ENCODE peak calls at places on chromosome 21, in ten cellular contexts. One of them, this sample, is unnamed.

GRCh38 chr21:43740497-43741156 is 21.7 kb downstream of the PDXK start:
- DNase-seq in AG09309: no peak
- DNase-seq in CD8-positive, alpha-beta T cell: no peak
- DNase-seq in fibroblast of mammary gland: peak; percentile 45
- DNase-seq in prostate gland: peak; percentile 77
- DNase-seq in HFF-Myc: no peak
- DNase-seq in NB4: no peak
- DNase-seq in A549: peak; percentile 83
- DNase-seq in Peyer's patch: peak; percentile 81
- DNase-seq in left ventricle myocardium inferior: no peak
- DNase-seq in this sample: peak; percentile 45

GRCh38 chr21:26756491-26757159 is 88.6 kb downstream of the ADAMTS1 start:
- DNase-seq in left ventricle myocardium inferior: no peak
- DNase-seq in prostate gland: no peak
- DNase-seq in CD8-positive, alpha-beta T cell: no peak
- DNase-seq in fibroblast of mammary gland: peak; percentile 40
- DNase-seq in NB4: no peak
- DNase-seq in AG09309: peak; percentile 61
- DNase-seq in Peyer's patch: no peak
- DNase-seq in A549: no peak
- DNase-seq in HFF-Myc: no peak
- DNase-seq in this sample: peak; percentile 73

GRCh38 chr21:29359718-29360117 is 61.0 kb downstream of the BACH1 start:
- DNase-seq in NB4: no peak
- DNase-seq in fibroblast of mammary gland: no peak
- DNase-seq in AG09309: no peak
- DNase-seq in HFF-Myc: no peak
- DNase-seq in CD8-positive, alpha-beta T cell: no peak
- DNase-seq in Peyer's patch: no peak
- DNase-seq in A549: no peak
- DNase-seq in prostate gland: no peak
- DNase-seq in left ventricle myocardium inferior: no peak
- DNase-seq in this sample: no peak

GRCh38 chr21:26795866-26796329 is 49.3 kb downstream of the ADAMTS1 start:
- DNase-seq in A549: peak; percentile 55
- DNase-seq in left ventricle myocardium inferior: peak; percentile 37
- DNase-seq in Peyer's patch: no peak
- DNase-seq in NB4: no peak
- DNase-seq in prostate gland: peak; percentile 14
- DNase-seq in HFF-Myc: peak; percentile 89
- DNase-seq in AG09309: peak; percentile 89
- DNase-seq in fibroblast of mammary gland: peak; percentile 99
- DNase-seq in CD8-positive, alpha-beta T cell: no peak
- DNase-seq in this sample: peak; percentile 99

GRCh38 chr21:27570306-27570868 is 603.5 kb upstream of the ADAMTS5 start:
- DNase-seq in AG09309: peak; percentile 84
- DNase-seq in fibroblast of mammary gland: peak; percentile 95
- DNase-seq in Peyer's patch: no peak
- DNase-seq in HFF-Myc: no peak
- DNase-seq in NB4: no peak
- DNase-seq in A549: no peak
- DNase-seq in CD8-positive, alpha-beta T cell: no peak
- DNase-seq in left ventricle myocardium inferior: peak; percentile 65
- DNase-seq in prostate gland: no peak
- DNase-seq in this sample: peak; percentile 96

GRCh38 chr21:17726047-17726446 is 93.1 kb downstream of the C21orf91 start:
- DNase-seq in A549: peak; percentile 20
- DNase-seq in HFF-Myc: peak; percentile 2
- DNase-seq in fibroblast of mammary gland: peak; percentile 2
- DNase-seq in AG09309: no peak
- DNase-seq in CD8-positive, alpha-beta T cell: no peak
- DNase-seq in NB4: peak; percentile 4
- DNase-seq in prostate gland: no peak
- DNase-seq in Peyer's patch: no peak
- DNase-seq in left ventricle myocardium inferior: no peak
- DNase-seq in this sample: peak; percentile 62

GRCh38 chr21:39193380-39193779 is 10.1 kb upstream of the PSMG1 start:
- DNase-seq in NB4: no peak
- DNase-seq in A549: no peak
- DNase-seq in Peyer's patch: no peak
- DNase-seq in fibroblast of mammary gland: no peak
- DNase-seq in HFF-Myc: no peak
- DNase-seq in CD8-positive, alpha-beta T cell: no peak
- DNase-seq in left ventricle myocardium inferior: no peak
- DNase-seq in AG09309: no peak
- DNase-seq in prostate gland: no peak
- DNase-seq in this sample: no peak

GRCh38 chr21:17513214-17514123 is 626 bp downstream of the CXADR start:
- DNase-seq in Peyer's patch: peak; percentile 66
- DNase-seq in AG09309: no peak
- DNase-seq in prostate gland: peak; percentile 36
- DNase-seq in A549: peak; percentile 21
- DNase-seq in HFF-Myc: no peak
- DNase-seq in NB4: no peak
- DNase-seq in fibroblast of mammary gland: peak; percentile 16
- DNase-seq in left ventricle myocardium inferior: no peak
- DNase-seq in CD8-positive, alpha-beta T cell: peak; percentile 11
- DNase-seq in this sample: peak; percentile 61

GRCh38 chr21:27648560-27648959 is 681.7 kb upstream of the ADAMTS5 start:
- DNase-seq in Peyer's patch: no peak
- DNase-seq in AG09309: peak; percentile 20
- DNase-seq in left ventricle myocardium inferior: no peak
- DNase-seq in A549: no peak
- DNase-seq in HFF-Myc: peak; percentile 40
- DNase-seq in fibroblast of mammary gland: peak; percentile 92
- DNase-seq in prostate gland: no peak
- DNase-seq in CD8-positive, alpha-beta T cell: no peak
- DNase-seq in NB4: no peak
- DNase-seq in this sample: peak; percentile 96

GRCh38 chr21:16569679-16570078 is 839.9 kb downstream of the USP25 start:
- DNase-seq in prostate gland: no peak
- DNase-seq in AG09309: no peak
- DNase-seq in Peyer's patch: no peak
- DNase-seq in fibroblast of mammary gland: no peak
- DNase-seq in left ventricle myocardium inferior: no peak
- DNase-seq in A549: no peak
- DNase-seq in NB4: no peak
- DNase-seq in CD8-positive, alpha-beta T cell: no peak
- DNase-seq in HFF-Myc: no peak
- DNase-seq in this sample: peak; percentile 48

GRCh38 chr21:27171704-27172103 is 204.8 kb upstream of the ADAMTS5 start:
- DNase-seq in HFF-Myc: no peak
- DNase-seq in fibroblast of mammary gland: peak; percentile 86
- DNase-seq in left ventricle myocardium inferior: no peak
- DNase-seq in Peyer's patch: no peak
- DNase-seq in CD8-positive, alpha-beta T cell: no peak
- DNase-seq in NB4: no peak
- DNase-seq in A549: no peak
- DNase-seq in AG09309: no peak
- DNase-seq in prostate gland: no peak
- DNase-seq in this sample: peak; percentile 80

GRCh38 chr21:25133939-25134338 is 473.3 kb downstream of the MRPL39 start:
- DNase-seq in prostate gland: no peak
- DNase-seq in fibroblast of mammary gland: no peak
- DNase-seq in AG09309: no peak
- DNase-seq in NB4: no peak
- DNase-seq in CD8-positive, alpha-beta T cell: no peak
- DNase-seq in A549: no peak
- DNase-seq in left ventricle myocardium inferior: no peak
- DNase-seq in HFF-Myc: no peak
- DNase-seq in Peyer's patch: no peak
- DNase-seq in this sample: peak; percentile 4

GRCh38 chr21:43800566-43800965 is 11.2 kb downstream of the RRP1 start:
- DNase-seq in NB4: no peak
- DNase-seq in left ventricle myocardium inferior: no peak
- DNase-seq in HFF-Myc: no peak
- DNase-seq in fibroblast of mammary gland: no peak
- DNase-seq in Peyer's patch: no peak
- DNase-seq in prostate gland: no peak
- DNase-seq in CD8-positive, alpha-beta T cell: no peak
- DNase-seq in A549: no peak
- DNase-seq in AG09309: no peak
- DNase-seq in this sample: no peak

GRCh38 chr21:32308696-32309095 is 10.0 kb downstream of the MRAP start:
- DNase-seq in prostate gland: no peak
- DNase-seq in left ventricle myocardium inferior: no peak
- DNase-seq in CD8-positive, alpha-beta T cell: no peak
- DNase-seq in Peyer's patch: no peak
- DNase-seq in AG09309: no peak
- DNase-seq in HFF-Myc: no peak
- DNase-seq in fibroblast of mammary gland: no peak
- DNase-seq in NB4: no peak
- DNase-seq in A549: no peak
- DNase-seq in this sample: no peak

GRCh38 chr21:34844924-34845238 is 176.1 kb downstream of the CLIC6 start:
- DNase-seq in HFF-Myc: no peak
- DNase-seq in AG09309: no peak
- DNase-seq in fibroblast of mammary gland: no peak
- DNase-seq in CD8-positive, alpha-beta T cell: no peak
- DNase-seq in left ventricle myocardium inferior: no peak
- DNase-seq in prostate gland: no peak
- DNase-seq in Peyer's patch: no peak
- DNase-seq in A549: no peak
- DNase-seq in NB4: no peak
- DNase-seq in this sample: no peak

GRCh38 chr21:28590722-28591121 is 402.0 kb downstream of the LTN1 start:
- DNase-seq in AG09309: no peak
- DNase-seq in fibroblast of mammary gland: no peak
- DNase-seq in NB4: no peak
- DNase-seq in HFF-Myc: no peak
- DNase-seq in left ventricle myocardium inferior: no peak
- DNase-seq in CD8-positive, alpha-beta T cell: no peak
- DNase-seq in A549: no peak
- DNase-seq in prostate gland: no peak
- DNase-seq in Peyer's patch: no peak
- DNase-seq in this sample: no peak

DNA sequence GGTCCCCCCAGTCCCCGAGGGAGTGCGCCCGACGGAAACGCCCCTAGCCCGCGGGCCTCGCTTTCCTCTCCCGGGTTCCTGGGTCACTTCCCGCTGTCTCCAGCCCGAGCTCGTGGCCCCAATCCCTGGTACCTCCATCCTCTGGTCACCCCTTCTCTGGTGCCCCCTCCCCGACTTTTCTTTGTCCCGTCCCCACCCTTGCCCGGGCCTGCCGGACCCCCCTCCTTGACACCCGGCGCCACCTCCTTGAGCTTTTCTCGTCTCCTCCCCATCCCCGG is 320 bp upstream of the RIPPLY3 start:
- DNase-seq in A549: no peak
- DNase-seq in Peyer's patch: peak; percentile 53
- DNase-seq in fibroblast of mammary gland: no peak
- DNase-seq in prostate gland: no peak
- DNase-seq in NB4: no peak
- DNase-seq in HFF-Myc: no peak
- DNase-seq in AG09309: no peak
- DNase-seq in CD8-positive, alpha-beta T cell: no peak
- DNase-seq in left ventricle myocardium inferior: no peak
- DNase-seq in this sample: no peak
- H3K4me3 ChIP-seq in A549: peak overlapping the region; percentile 53
- H3K4me3 ChIP-seq in Peyer's patch: peak overlapping the region; percentile 39
- H3K4me3 ChIP-seq in fibroblast of mammary gland: peak overlapping the region; percentile 27
- H3K4me3 ChIP-seq in prostate gland: peak overlapping the region; percentile 53
- H3K4me3 ChIP-seq in NB4: no peak overlapping the region
- H3K4me3 ChIP-seq in HFF-Myc: peak overlapping the region; percentile 39
- H3K4me3 ChIP-seq in AG09309: peak overlapping the region; percentile 47
- H3K4me3 ChIP-seq in CD8-positive, alpha-beta T cell: peak overlapping the region; percentile 58
- H3K4me3 ChIP-seq in left ventricle myocardium inferior: peak overlapping the region; percentile 65
- H3K4me3 ChIP-seq in this sample: peak overlapping the region; percentile 47

GRCh38 chr21:33386222-33386784 is 16.9 kb upstream of the IFNGR2 start:
- DNase-seq in fibroblast of mammary gland: no peak
- DNase-seq in Peyer's patch: no peak
- DNase-seq in HFF-Myc: no peak
- DNase-seq in prostate gland: no peak
- DNase-seq in AG09309: no peak
- DNase-seq in CD8-positive, alpha-beta T cell: no peak
- DNase-seq in NB4: no peak
- DNase-seq in A549: no peak
- DNase-seq in left ventricle myocardium inferior: no peak
- DNase-seq in this sample: no peak
- TF ChIP-seq CTCF in fibroblast of mammary gland: peak; percentile 22
- TF ChIP-seq CTCF in Peyer's patch: no peak
- TF ChIP-seq CTCF in HFF-Myc: peak; percentile 44
- TF ChIP-seq CTCF in prostate gland: no peak
- TF ChIP-seq CTCF in AG09309: peak; percentile 17
- TF ChIP-seq CTCF in CD8-positive, alpha-beta T cell: no peak
- TF ChIP-seq CTCF in NB4: peak; percentile 16
- TF ChIP-seq CTCF in A549: no peak
- TF ChIP-seq CTCF in left ventricle myocardium inferior: no peak
- TF ChIP-seq CTCF in this sample: peak; percentile 55

GRCh38 chr21:21740207-21740606 is 742.0 kb downstream of the NCAM2 start:
- DNase-seq in left ventricle myocardium inferior: no peak
- DNase-seq in A549: no peak
- DNase-seq in CD8-positive, alpha-beta T cell: no peak
- DNase-seq in Peyer's patch: no peak
- DNase-seq in prostate gland: no peak
- DNase-seq in NB4: no peak
- DNase-seq in fibroblast of mammary gland: no peak
- DNase-seq in HFF-Myc: no peak
- DNase-seq in AG09309: no peak
- DNase-seq in this sample: no peak
- H3K4me3 ChIP-seq in left ventricle myocardium inferior: no peak overlapping the region
- H3K4me3 ChIP-seq in A549: no peak overlapping the region
- H3K4me3 ChIP-seq in CD8-positive, alpha-beta T cell: no peak overlapping the region
- H3K4me3 ChIP-seq in Peyer's patch: no peak overlapping the region
- H3K4me3 ChIP-seq in prostate gland: no peak overlapping the region
- H3K4me3 ChIP-seq in NB4: no peak overlapping the region
- H3K4me3 ChIP-seq in fibroblast of mammary gland: no peak overlapping the region
- H3K4me3 ChIP-seq in HFF-Myc: no peak overlapping the region
- H3K4me3 ChIP-seq in AG09309: no peak overlapping the region
- H3K4me3 ChIP-seq in this sample: no peak overlapping the region

GRCh38 chr21:41960386-41960785 is 6.6 kb upstream of the C2CD2 start:
- DNase-seq in AG09309: no peak
- DNase-seq in CD8-positive, alpha-beta T cell: no peak
- DNase-seq in HFF-Myc: no peak
- DNase-seq in prostate gland: no peak
- DNase-seq in left ventricle myocardium inferior: no peak
- DNase-seq in Peyer's patch: no peak
- DNase-seq in NB4: no peak
- DNase-seq in A549: no peak
- DNase-seq in fibroblast of mammary gland: no peak
- DNase-seq in this sample: no peak

GRCh38 chr21:41956926-41957729 is 3.3 kb upstream of the C2CD2 start:
- DNase-seq in Peyer's patch: peak; percentile 39
- DNase-seq in left ventricle myocardium inferior: no peak
- DNase-seq in HFF-Myc: no peak
- DNase-seq in A549: peak; percentile 55
- DNase-seq in prostate gland: no peak
- DNase-seq in AG09309: peak; percentile 50
- DNase-seq in NB4: peak; percentile 69
- DNase-seq in fibroblast of mammary gland: peak; percentile 95
- DNase-seq in CD8-positive, alpha-beta T cell: no peak
- DNase-seq in this sample: peak; percentile 85

GRCh38 chr21:41958886-41959563 is 5.2 kb upstream of the C2CD2 start:
- DNase-seq in CD8-positive, alpha-beta T cell: no peak
- DNase-seq in NB4: no peak
- DNase-seq in Peyer's patch: peak; percentile 23
- DNase-seq in fibroblast of mammary gland: no peak
- DNase-seq in HFF-Myc: no peak
- DNase-seq in AG09309: no peak
- DNase-seq in left ventricle myocardium inferior: no peak
- DNase-seq in A549: no peak
- DNase-seq in prostate gland: no peak
- DNase-seq in this sample: no peak

GRCh38 chr21:41955516-41955915 is 1.7 kb upstream of the C2CD2 start:
- DNase-seq in NB4: no peak
- DNase-seq in AG09309: no peak
- DNase-seq in prostate gland: no peak
- DNase-seq in fibroblast of mammary gland: no peak
- DNase-seq in HFF-Myc: no peak
- DNase-seq in Peyer's patch: peak; percentile 11
- DNase-seq in A549: no peak
- DNase-seq in left ventricle myocardium inferior: no peak
- DNase-seq in CD8-positive, alpha-beta T cell: no peak
- DNase-seq in this sample: no peak

GRCh38 chr21:41957991-41958766 is 4.4 kb upstream of the C2CD2 start:
- DNase-seq in A549: peak; percentile 65
- DNase-seq in fibroblast of mammary gland: peak; percentile 98
- DNase-seq in left ventricle myocardium inferior: peak; percentile 75
- DNase-seq in Peyer's patch: peak; percentile 51
- DNase-seq in NB4: no peak
- DNase-seq in AG09309: peak; percentile 48
- DNase-seq in prostate gland: no peak
- DNase-seq in CD8-positive, alpha-beta T cell: no peak
- DNase-seq in HFF-Myc: peak; percentile 96
- DNase-seq in this sample: peak; percentile 96
- TF ChIP-seq CTCF in A549: peak; percentile 26
- TF ChIP-seq CTCF in fibroblast of mammary gland: peak; percentile 42
- TF ChIP-seq CTCF in left ventricle myocardium inferior: peak; percentile 56
- TF ChIP-seq CTCF in Peyer's patch: peak; percentile 36
- TF ChIP-seq CTCF in NB4: no peak
- TF ChIP-seq CTCF in AG09309: peak; percentile 37
- TF ChIP-seq CTCF in prostate gland: no peak
- TF ChIP-seq CTCF in CD8-positive, alpha-beta T cell: no peak
- TF ChIP-seq CTCF in HFF-Myc: peak; percentile 40
- TF ChIP-seq CTCF in this sample: peak; percentile 60

This sample was measured in choroid plexus epithelial cell.